ENCODE peak calls at places on chromosomes 4 and X, in nine cellular contexts. H is GM23338, A is HFF-Myc, L is cardiac muscle cell, R is fibroblast of the aortic adventitia, T is heart left ventricle, V is right lobe of liver, Q is tibial artery, K is PC-9. I is an unnamed sample.

GRCh38 chr4:138111462-138112000 is 130.6 kb downstream of the SLC7A11 start:
- DNase-seq in H (peak; percentile 72), A (no peak), L (no peak), R (peak; percentile 74), T (no peak), V (no peak), Q (no peak), K (no peak), I (peak; percentile 66)

GRCh38 chr4:79700356-79700755 is 292.3 kb upstream of the GK2 start:
- DNase-seq in H (no peak), A (no peak), L (no peak), R (no peak), T (no peak), V (no peak), Q (no peak), K (no peak), I (no peak)

GRCh38 chrX:17531500-17531899 is 156.5 kb downstream of the NHS start:
- DNase-seq in H (no peak), A (no peak), L (no peak), R (no peak), T (no peak), V (no peak), Q (no peak), K (no peak), I (no peak)

GRCh38 chr4:126604273-126604867 is 1028.4 kb upstream of the INTU start:
- DNase-seq in H (peak; percentile 57), A (no peak), L (peak; percentile 45), R (peak; percentile 53), T (no peak), V (no peak), Q (no peak), K (no peak), I (peak; percentile 62)

GRCh38 chr4:55291227-55291629 is 54.8 kb upstream of the SRD5A3 start:
- DNase-seq in H (no peak), A (no peak), L (no peak), R (peak; percentile 70), T (no peak), V (no peak), Q (peak; percentile 76), K (no peak), I (peak; percentile 62)

GRCh38 chr4:5932021-5932553 is 39.2 kb upstream of the CRMP1 start:
- DNase-seq in H (no peak), A (no peak), L (no peak), R (no peak), T (no peak), V (no peak), Q (no peak), K (no peak), I (no peak)

GRCh38 chr4:139278956-139279722 is 886 bp downstream of the MGARP start:
- DNase-seq in H (peak; percentile 53), A (no peak), L (no peak), R (no peak), T (no peak), V (no peak), Q (no peak), K (no peak), I (no peak)

GRCh38 chrX:87664381-87664780 is 146.8 kb downstream of the KLHL4 start:
- DNase-seq in H (peak; percentile 43), A (no peak), L (peak; percentile 59), R (peak; percentile 63), T (no peak), V (no peak), Q (no peak), K (no peak), I (peak; percentile 60)

GRCh38 chr4:38281416-38282071 is 321.3 kb downstream of the PTTG2 start:
- DNase-seq in H (no peak), A (no peak), L (no peak), R (peak; percentile 76), T (no peak), V (no peak), Q (no peak), K (peak; percentile 42), I (peak; percentile 65)

GRCh38 chrX:155027509-155028066 is 944 bp downstream of the FUNDC2 start:
- DNase-seq in H (no peak), A (no peak), L (no peak), R (peak; percentile 86), T (peak; percentile 24), V (no peak), Q (no peak), K (peak; percentile 58), I (peak; percentile 84)

GRCh38 chr4:119632216-119632615 is 3.6 kb upstream of the PDE5A start:
- DNase-seq in H (no peak), A (no peak), L (no peak), R (peak; percentile 71), T (no peak), V (no peak), Q (no peak), K (peak; percentile 51), I (no peak)

GRCh38 chr4:5266991-5267390 is 215.7 kb downstream of the STK32B start:
- DNase-seq in H (no peak), A (no peak), L (no peak), R (no peak), T (no peak), V (no peak), Q (no peak), K (no peak), I (no peak)

GRCh38 chr4:153649572-153649991 is 34.5 kb upstream of the TLR2 start:
- DNase-seq in H (peak; percentile 68), A (no peak), L (peak; percentile 10), R (no peak), T (no peak), V (no peak), Q (no peak), K (no peak), I (peak; percentile 65)

GRCh38 chrX:102546818-102547493 is 30.4 kb upstream of the TMSB15A start:
- DNase-seq in H (no peak), A (no peak), L (no peak), R (no peak), T (no peak), V (no peak), Q (no peak), K (no peak), I (no peak)

GRCh38 chrX:140765043-140765784 is 55.7 kb downstream of the LINC00632 start:
- DNase-seq in H (peak; percentile 15), A (no peak), L (peak; percentile 26), R (peak; percentile 62), T (no peak), V (no peak), Q (no peak), K (no peak), I (peak; percentile 58)
- H3K4me3 ChIP-seq in H (peak overlapping the region; percentile 71), A (peak overlapping the region; percentile 52), L (peak overlapping the region; percentile 58), R (peak overlapping the region; percentile 70), T (peak overlapping the region; percentile 25), V (peak overlapping the region; percentile 20), Q (peak overlapping the region; percentile 63), K (no peak overlapping the region), I (peak overlapping the region; percentile 57)

GRCh38 chr4:75940692-75941253 is at the start of gene NAAA:
- DNase-seq in H (peak; percentile 93), A (no peak), L (peak; percentile 81), R (peak; percentile 43), T (peak; percentile 77), V (peak; percentile 95), Q (peak; percentile 93), K (no peak), I (peak; percentile 56)
- TF ChIP-seq CTCF in H (no peak), A (no peak), L (no peak), R (no peak), T (no peak), V (peak; percentile 80), Q (no peak), K (no peak), I (no peak)

GRCh38 chrX:41781500-41781899 is 57.5 kb downstream of the GPR82 start:
- DNase-seq in H (peak; percentile 62), A (no peak), L (peak; percentile 63), R (peak; percentile 61), T (no peak), V (no peak), Q (no peak), K (peak; percentile 34), I (peak; percentile 60)
- H3K4me3 ChIP-seq in H (no peak overlapping the region), A (no peak overlapping the region), L (no peak overlapping the region), R (no peak overlapping the region), T (no peak overlapping the region), V (no peak overlapping the region), Q (no peak overlapping the region), K (no peak overlapping the region), I (no peak overlapping the region)

DNA sequence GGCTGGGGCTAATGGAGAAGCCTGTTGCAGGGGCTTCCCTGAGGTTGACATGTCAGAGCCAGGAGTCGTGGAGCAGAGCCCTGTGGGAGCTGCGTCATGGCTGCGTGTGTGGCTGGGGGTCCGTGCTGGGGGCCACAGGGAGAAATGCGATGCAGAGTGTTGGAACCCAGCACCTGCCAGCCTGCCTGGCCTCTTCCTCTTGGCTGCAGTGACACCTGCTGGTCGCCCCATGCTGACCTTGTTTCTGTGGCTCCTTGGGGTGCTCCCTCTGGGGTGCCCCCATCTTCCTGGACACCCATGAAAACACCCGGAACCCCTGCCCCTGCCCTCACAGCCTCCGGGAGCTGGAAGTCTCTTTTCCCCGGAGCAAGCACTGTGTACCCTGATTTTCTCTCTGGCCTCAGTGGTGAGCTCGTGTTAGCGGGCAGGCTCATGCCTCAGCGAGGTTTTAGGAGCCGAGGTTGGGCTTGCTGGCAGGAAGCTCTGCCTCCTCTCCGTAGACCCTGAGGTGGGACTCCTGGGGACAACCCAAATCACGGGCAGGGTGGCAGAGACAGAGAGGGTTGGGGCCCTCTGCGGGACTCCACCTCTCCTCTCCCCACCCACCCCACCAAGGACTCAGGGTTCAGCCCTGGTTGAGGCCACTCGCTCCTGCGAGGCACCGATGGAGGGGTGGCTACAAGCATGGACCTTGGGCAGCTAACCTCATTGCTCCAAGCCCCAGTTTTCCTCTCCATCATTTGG is 103.8 kb downstream of the SORCS2 start:
- DNase-seq in H (peak; percentile 21), A (no peak), L (peak; percentile 35), R (peak; percentile 43), T (peak; percentile 42), V (peak; percentile 67), Q (no peak), K (no peak), I (peak; percentile 31)
- TF ChIP-seq CTCF in H (peak; percentile 51), A (peak; percentile 44), L (peak; percentile 53), R (peak; percentile 73), T (peak; percentile 69), V (peak; percentile 54), Q (peak; percentile 65), K (peak; percentile 78), I (peak; percentile 69)

DNA sequence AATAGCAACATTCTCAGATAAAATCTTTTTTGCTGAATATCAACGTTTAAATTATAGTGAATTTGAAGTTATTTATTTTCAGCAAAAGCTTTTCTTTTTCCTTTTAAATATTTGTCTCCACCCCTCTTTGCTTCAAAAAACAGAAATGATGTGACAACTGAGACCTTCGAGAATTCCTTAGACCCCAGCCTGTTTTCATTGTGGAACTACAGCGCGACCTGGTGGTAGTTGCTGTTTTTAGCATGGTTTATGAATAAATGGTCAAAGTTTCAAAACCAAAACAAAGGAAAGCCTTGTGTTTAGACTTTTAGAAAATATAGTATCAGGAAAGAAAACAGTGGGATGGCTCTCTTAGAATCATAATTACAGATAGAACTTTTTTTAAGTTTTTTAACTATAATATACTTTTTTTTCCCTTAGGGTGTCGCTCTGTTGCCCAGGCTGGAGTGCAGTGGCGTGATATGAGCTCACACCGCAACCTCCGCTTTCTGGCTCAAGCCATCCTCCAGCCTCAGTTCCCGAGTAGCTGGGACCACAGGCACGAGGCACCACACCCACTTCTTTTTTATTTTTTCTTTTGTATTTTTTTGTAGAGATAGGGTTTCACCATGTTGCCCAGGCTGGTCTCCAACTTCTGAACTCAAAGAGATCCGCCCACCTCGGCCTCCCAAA is 26.8 kb upstream of the TMEM184C start:
- DNase-seq in H (peak; percentile 82), A (peak; percentile 51), L (peak; percentile 75), R (peak; percentile 85), T (peak; percentile 51), V (no peak), Q (no peak), K (no peak), I (peak; percentile 84)
- H3K4me3 ChIP-seq in H (no peak overlapping the region), A (no peak overlapping the region), L (no peak overlapping the region), R (no peak overlapping the region), T (no peak overlapping the region), V (no peak overlapping the region), Q (no peak overlapping the region), K (no peak overlapping the region), I (no peak overlapping the region)